ENCODE peak calls at places on chromosomes 7 and 10, in ten cellular contexts. E is NCI-H2081; S is naive thymus-derived CD4-positive, alpha-beta T cell; J is right lobe of liver; F is caudate nucleus; L is GM13977; I is activated gamma-delta T cell treated with anti-CD3 and anti-CD28 coated beads, Interleukin-2, amount 50 U/mL, for 16 hours; H is OCI-M1; U is brain microvascular endothelial cell; R is CMK. D is an unnamed sample.

GRCh38 chr10:113056468-113057021 is 106.5 kb downstream of the TCF7L2 start:
- DNase-seq in E (no peak), S (no peak), J (no peak), F (no peak), L (no peak), I (no peak), H (no peak), U (peak; percentile 66), R (peak; percentile 31), D (no peak)

GRCh38 chr10:90179696-90180407 is 478.5 kb downstream of the KIF20B start:
- DNase-seq in E (no peak), S (no peak), J (no peak), F (no peak), L (no peak), I (no peak), H (peak; percentile 83), U (peak; percentile 94), R (no peak), D (no peak)

GRCh38 chr10:5391780-5392179 is 12.8 kb downstream of the TUBAL3 start:
- DNase-seq in E (no peak), S (no peak), J (no peak), F (no peak), L (no peak), I (no peak), H (no peak), U (no peak), R (no peak), D (no peak)

GRCh38 chr7:123580406-123581161 is 21.0 kb upstream of the ASB15 start:
- DNase-seq in E (peak; percentile 73), S (no peak), J (no peak), F (no peak), L (peak; percentile 11), I (no peak), H (peak; percentile 67), U (peak; percentile 59), R (no peak), D (no peak)

GRCh38 chr10:109940553-109940952 is 17.2 kb upstream of the XPNPEP1 start:
- DNase-seq in E (no peak), S (no peak), J (no peak), F (no peak), L (no peak), I (no peak), H (no peak), U (no peak), R (no peak), D (no peak)

GRCh38 chr7:49893131-49893530 is 119.7 kb downstream of the VWC2 start:
- DNase-seq in E (no peak), S (no peak), J (no peak), F (no peak), L (no peak), I (no peak), H (no peak), U (no peak), R (no peak), D (no peak)

GRCh38 chr10:27618906-27619305 is 114.8 kb downstream of the RAB18 start:
- DNase-seq in E (no peak), S (no peak), J (no peak), F (no peak), L (no peak), I (no peak), H (no peak), U (no peak), R (no peak), D (no peak)

GRCh38 chr10:49552277-49552676 is 13.4 kb upstream of the ERCC6 start:
- DNase-seq in E (no peak), S (no peak), J (no peak), F (no peak), L (no peak), I (no peak), H (no peak), U (peak; percentile 81), R (no peak), D (no peak)

GRCh38 chr7:144818516-144818915 is 17.3 kb downstream of the TPK1 start:
- DNase-seq in E (no peak), S (peak; percentile 64), J (no peak), F (no peak), L (no peak), I (no peak), H (no peak), U (peak; percentile 21), R (no peak), D (no peak)

GRCh38 chr10:86953747-86954680 is 3.4 kb downstream of the MMRN2 start:
- DNase-seq in E (no peak), S (no peak), J (no peak), F (no peak), L (no peak), I (no peak), H (no peak), U (peak; percentile 44), R (peak; percentile 91), D (no peak)

GRCh38 chr7:91837397-91838070 is 43.0 kb downstream of the MTERF1 start:
- DNase-seq in E (no peak), S (no peak), J (no peak), F (no peak), L (no peak), I (no peak), H (peak; percentile 84), U (no peak), R (no peak), D (no peak)

GRCh38 chr7:20158684-20159083 is 58.5 kb downstream of the MACC1 start:
- DNase-seq in E (no peak), S (no peak), J (no peak), F (no peak), L (no peak), I (no peak), H (peak; percentile 2), U (no peak), R (no peak), D (no peak)

GRCh38 chr7:158411232-158411950 is 176.2 kb downstream of the PTPRN2 start:
- DNase-seq in E (no peak), S (no peak), J (no peak), F (no peak), L (no peak), I (no peak), H (no peak), U (no peak), R (no peak), D (no peak)

GRCh38 chr7:15352807-15353206 is 209.0 kb downstream of the AGMO start:
- DNase-seq in E (peak; percentile 97), S (no peak), J (no peak), F (no peak), L (no peak), I (no peak), H (no peak), U (no peak), R (no peak), D (no peak)

GRCh38 chr10:93445978-93446720 is 36.0 kb downstream of the MYOF start:
- DNase-seq in E (no peak), S (no peak), J (no peak), F (no peak), L (no peak), I (no peak), H (no peak), U (peak; percentile 49), R (no peak), D (no peak)

GRCh38 chr7:134789967-134790685 is 10.7 kb downstream of the CALD1 start:
- DNase-seq in E (peak; percentile 26), S (no peak), J (no peak), F (no peak), L (no peak), I (no peak), H (peak; percentile 21), U (peak; percentile 63), R (no peak), D (no peak)

GRCh38 chr10:22657566-22658190 is 56.7 kb downstream of the PIP4K2A start:
- DNase-seq in E (no peak), S (no peak), J (no peak), F (no peak), L (no peak), I (no peak), H (no peak), U (peak; percentile 52), R (no peak), D (no peak)

GRCh38 chr10:116151076-116151475 is 121.9 kb downstream of the GFRA1 start:
- DNase-seq in E (no peak), S (no peak), J (no peak), F (no peak), L (no peak), I (no peak), H (no peak), U (no peak), R (no peak), D (no peak)

GRCh38 chr7:26992670-26993069 is 103.1 kb downstream of the HOXA1 start:
- DNase-seq in E (no peak), S (no peak), J (no peak), F (no peak), L (no peak), I (no peak), H (no peak), U (no peak), R (no peak), D (no peak)

GRCh38 chr10:127462643-127463295 is 86.3 kb upstream of the NPS start:
- DNase-seq in E (peak; percentile 66), S (no peak), J (no peak), F (no peak), L (no peak), I (no peak), H (no peak), U (no peak), R (no peak), D (no peak)

GRCh38 chr7:55066479-55066878 is 47.7 kb downstream of the EGFR start:
- DNase-seq in E (no peak), S (no peak), J (no peak), F (no peak), L (no peak), I (no peak), H (no peak), U (peak; percentile 65), R (no peak), D (no peak)

GRCh38 chr10:93384006-93384405 is 98.1 kb downstream of the MYOF start:
- DNase-seq in E (no peak), S (no peak), J (no peak), F (no peak), L (no peak), I (no peak), H (no peak), U (no peak), R (no peak), D (no peak)

GRCh38 chr10:88938938-88939337 is 13.6 kb downstream of the ACTA2 start:
- DNase-seq in E (no peak), S (no peak), J (no peak), F (no peak), L (no peak), I (no peak), H (no peak), U (no peak), R (no peak), D (no peak)

GRCh38 chr10:75137533-75138438 is 26.3 kb downstream of the SAMD8 start:
- DNase-seq in E (no peak), S (no peak), J (no peak), F (no peak), L (no peak), I (no peak), H (peak; percentile 39), U (peak; percentile 52), R (no peak), D (no peak)

D was measured in GM12891.